ENCODE peak calls at places on chromosomes 3 and 15, in four cellular contexts. One of them, this sample, is unnamed.

GRCh38 chr3:120496278-120496975 is 45.6 kb upstream of the FSTL1 start:
- DNase-seq in HepG2: no peak
- DNase-seq in K562: no peak
- DNase-seq in GM12878: no peak
- DNase-seq in this sample: no peak

GRCh38 chr3:4355401-4356224 is 52.4 kb downstream of the SETMAR start:
- DNase-seq in HepG2: peak
- DNase-seq in K562: no peak
- DNase-seq in GM12878: no peak
- DNase-seq in this sample: no peak

GRCh38 chr3:140505876-140506275 is 172.0 kb upstream of the TRIM42 start:
- DNase-seq in HepG2: no peak
- DNase-seq in K562: no peak
- DNase-seq in GM12878: no peak
- DNase-seq in this sample: no peak

GRCh38 chr3:52289338-52289746 is 1.7 kb downstream of the GLYCTK start:
- DNase-seq in HepG2: no peak
- DNase-seq in K562: no peak
- DNase-seq in GM12878: no peak
- DNase-seq in this sample: no peak

GRCh38 chr15:55969582-55969981 is 23.8 kb downstream of the NEDD4 start:
- DNase-seq in HepG2: no peak
- DNase-seq in K562: no peak
- DNase-seq in GM12878: no peak
- DNase-seq in this sample: no peak

GRCh38 chr15:54580643-54581042 is 602.4 kb downstream of the UNC13C start:
- DNase-seq in HepG2: no peak
- DNase-seq in K562: no peak
- DNase-seq in GM12878: no peak
- DNase-seq in this sample: no peak

GRCh38 chr3:2896281-2896967 is 213.8 kb downstream of the IL5RA start:
- DNase-seq in HepG2: no peak
- DNase-seq in K562: no peak
- DNase-seq in GM12878: no peak
- DNase-seq in this sample: no peak

GRCh38 chr3:67529915-67530314 is 124.5 kb downstream of the SUCLG2 start:
- DNase-seq in HepG2: no peak
- DNase-seq in K562: no peak
- DNase-seq in GM12878: no peak
- DNase-seq in this sample: no peak

GRCh38 chr3:38471260-38471857 is 17.7 kb downstream of the ACVR2B start:
- DNase-seq in HepG2: peak
- DNase-seq in K562: no peak
- DNase-seq in GM12878: no peak
- DNase-seq in this sample: no peak

GRCh38 chr3:67605377-67605776 is 49.0 kb downstream of the SUCLG2 start:
- DNase-seq in HepG2: no peak
- DNase-seq in K562: no peak
- DNase-seq in GM12878: no peak
- DNase-seq in this sample: no peak

GRCh38 chr15:25787855-25788521 is 75.1 kb downstream of the ATP10A start:
- DNase-seq in HepG2: peak
- DNase-seq in K562: no peak
- DNase-seq in GM12878: no peak
- DNase-seq in this sample: no peak

GRCh38 chr15:75109731-75110130 is 86.3 kb downstream of the PPCDC start:
- DNase-seq in HepG2: no peak
- DNase-seq in K562: peak
- DNase-seq in GM12878: no peak
- DNase-seq in this sample: no peak

GRCh38 chr3:3705090-3705775 is 94.0 kb upstream of the LRRN1 start:
- DNase-seq in HepG2: no peak
- DNase-seq in K562: no peak
- DNase-seq in GM12878: no peak
- DNase-seq in this sample: peak

GRCh38 chr3:8503871-8504610 is 2.4 kb downstream of the LMCD1 start:
- DNase-seq in HepG2: peak
- DNase-seq in K562: no peak
- DNase-seq in GM12878: no peak
- DNase-seq in this sample: no peak

GRCh38 chr3:17518189-17519059 is 224.0 kb downstream of the TBC1D5 start:
- DNase-seq in HepG2: no peak
- DNase-seq in K562: no peak
- DNase-seq in GM12878: no peak
- DNase-seq in this sample: no peak

GRCh38 chr3:162353414-162353813 is 856.8 kb downstream of the OTOL1 start:
- DNase-seq in HepG2: no peak
- DNase-seq in K562: no peak
- DNase-seq in GM12878: no peak
- DNase-seq in this sample: no peak

GRCh38 chr15:29681946-29682345 is 140.3 kb downstream of the TJP1 start:
- DNase-seq in HepG2: no peak
- DNase-seq in K562: no peak
- DNase-seq in GM12878: no peak
- DNase-seq in this sample: no peak

GRCh38 chr3:15492847-15493360 is 28.6 kb downstream of the COLQ start:
- DNase-seq in HepG2: no peak
- DNase-seq in K562: no peak
- DNase-seq in GM12878: no peak
- DNase-seq in this sample: no peak

GRCh38 chr15:78061963-78062427 is 15.5 kb downstream of the TBC1D2B start:
- DNase-seq in HepG2: no peak
- DNase-seq in K562: peak
- DNase-seq in GM12878: no peak
- DNase-seq in this sample: no peak

GRCh38 chr3:116139607-116140006 is 305.7 kb downstream of the LSAMP start:
- DNase-seq in HepG2: no peak
- DNase-seq in K562: no peak
- DNase-seq in GM12878: no peak
- DNase-seq in this sample: no peak

GRCh38 chr15:94963953-94964352 is 732.6 kb downstream of the MCTP2 start:
- DNase-seq in HepG2: no peak
- DNase-seq in K562: no peak
- DNase-seq in GM12878: no peak
- DNase-seq in this sample: no peak

GRCh38 chr3:13204177-13204581 is 130.9 kb upstream of the IQSEC1 start:
- DNase-seq in HepG2: no peak
- DNase-seq in K562: no peak
- DNase-seq in GM12878: no peak
- DNase-seq in this sample: no peak

GRCh38 chr3:32109256-32109655 is 2.8 kb downstream of the GPD1L start:
- DNase-seq in HepG2: no peak
- DNase-seq in K562: no peak
- DNase-seq in GM12878: no peak
- DNase-seq in this sample: no peak

GRCh38 chr15:79970921-79971434 is at the start of gene BCL2A1:
- DNase-seq in HepG2: no peak
- DNase-seq in K562: no peak
- DNase-seq in GM12878: peak
- DNase-seq in this sample: no peak

GRCh38 chr3:46076606-46077005 is 49.3 kb upstream of the XCR1 start:
- DNase-seq in HepG2: no peak
- DNase-seq in K562: no peak
- DNase-seq in GM12878: no peak
- DNase-seq in this sample: no peak

GRCh38 chr3:95815828-95816227 is 998.6 kb upstream of the EPHA6 start:
- DNase-seq in HepG2: no peak
- DNase-seq in K562: no peak
- DNase-seq in GM12878: no peak
- DNase-seq in this sample: no peak

GRCh38 chr3:79818015-79818414 is 50.2 kb upstream of the ROBO1 start:
- DNase-seq in HepG2: no peak
- DNase-seq in K562: no peak
- DNase-seq in GM12878: no peak
- DNase-seq in this sample: no peak

GRCh38 chr3:66450389-66451022 is 50.3 kb downstream of the LRIG1 start:
- DNase-seq in HepG2: no peak
- DNase-seq in K562: no peak
- DNase-seq in GM12878: no peak
- DNase-seq in this sample: no peak

GRCh38 chr3:107143206-107143605 is 234.0 kb upstream of the CCDC54 start:
- DNase-seq in HepG2: no peak
- DNase-seq in K562: no peak
- DNase-seq in GM12878: no peak
- DNase-seq in this sample: no peak

GRCh38 chr3:84836961-84837360 is 121.8 kb upstream of the CADM2 start:
- DNase-seq in HepG2: no peak
- DNase-seq in K562: no peak
- DNase-seq in GM12878: no peak
- DNase-seq in this sample: peak

GRCh38 chr3:45489730-45490309 is 101.4 kb downstream of the LARS2 start:
- DNase-seq in HepG2: no peak
- DNase-seq in K562: no peak
- DNase-seq in GM12878: no peak
- DNase-seq in this sample: no peak

GRCh38 chr15:62240697-62241096 is 75.6 kb upstream of the C2CD4B start:
- DNase-seq in HepG2: no peak
- DNase-seq in K562: no peak
- DNase-seq in GM12878: no peak
- DNase-seq in this sample: no peak

GRCh38 chr15:62241135-62241770 is 76.2 kb upstream of the C2CD4B start:
- DNase-seq in HepG2: peak
- DNase-seq in K562: no peak
- DNase-seq in GM12878: no peak
- DNase-seq in this sample: peak

GRCh38 chr15:62242999-62243398 is 77.9 kb upstream of the C2CD4B start:
- DNase-seq in HepG2: no peak
- DNase-seq in K562: no peak
- DNase-seq in GM12878: no peak
- DNase-seq in this sample: no peak

GRCh38 chr15:62248277-62248974 is 83.3 kb upstream of the C2CD4B start:
- DNase-seq in HepG2: no peak
- DNase-seq in K562: no peak
- DNase-seq in GM12878: no peak
- DNase-seq in this sample: no peak

GRCh38 chr15:62244762-62245161 is 79.7 kb upstream of the C2CD4B start:
- DNase-seq in HepG2: no peak
- DNase-seq in K562: no peak
- DNase-seq in GM12878: no peak
- DNase-seq in this sample: no peak
- TF ChIP-seq CREB1 in HepG2: no peak
- TF ChIP-seq CREB1 in K562: no peak
- TF ChIP-seq CREB1 in GM12878: no peak
- TF ChIP-seq CREB1 in this sample: no peak

GRCh38 chr15:41842229-41842628 is 3.6 kb downstream of the PLA2G4B start:
- DNase-seq in HepG2: no peak
- DNase-seq in K562: no peak
- DNase-seq in GM12878: no peak
- DNase-seq in this sample: no peak
- TF ChIP-seq ZNF274 in HepG2: no peak
- TF ChIP-seq ZNF274 in K562: no peak
- TF ChIP-seq ZNF274 in GM12878: no peak
- TF ChIP-seq ZNF274 in this sample: no peak

GRCh38 chr3:23105048-23105447 is 98.1 kb upstream of the UBE2E2 start:
- DNase-seq in HepG2: no peak
- DNase-seq in K562: no peak
- DNase-seq in GM12878: no peak
- DNase-seq in this sample: no peak
- TF ChIP-seq HDAC6 in HepG2: no peak
- TF ChIP-seq HDAC6 in K562: no peak
- TF ChIP-seq HDAC6 in GM12878: no peak
- TF ChIP-seq HDAC6 in this sample: no peak

DNA sequence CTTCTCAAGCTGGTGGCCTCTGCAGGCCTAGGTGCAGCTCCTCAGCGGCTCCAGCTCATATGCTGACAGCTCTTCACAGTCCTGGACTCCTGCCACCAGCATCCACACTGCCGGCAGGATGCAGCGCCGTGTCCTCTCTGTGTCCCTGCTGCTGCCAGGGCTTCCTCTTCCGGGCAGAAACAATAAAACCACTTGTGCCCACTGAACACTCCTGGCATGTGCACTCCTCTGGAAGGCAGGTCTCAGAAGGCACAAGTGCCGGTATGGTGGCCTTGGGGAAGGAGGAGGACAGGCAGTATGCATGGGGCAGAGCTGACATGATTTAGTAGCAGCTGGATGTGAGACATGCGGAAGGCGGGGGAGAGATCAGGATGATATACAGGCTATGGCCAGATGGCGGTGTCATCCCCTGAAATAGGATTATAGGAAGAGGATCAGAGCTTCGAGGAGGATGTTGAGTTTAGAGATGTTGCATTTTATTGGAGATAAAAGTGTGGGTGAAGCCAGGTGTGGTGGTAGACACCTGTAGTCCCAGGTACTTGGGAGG is 7.5 kb upstream of the MAN2A2 start:
- DNase-seq in HepG2: no peak
- DNase-seq in K562: peak
- DNase-seq in GM12878: no peak
- DNase-seq in this sample: no peak
- TF ChIP-seq CREB1 in HepG2: no peak
- TF ChIP-seq CREB1 in K562: no peak
- TF ChIP-seq CREB1 in GM12878: no peak
- TF ChIP-seq CREB1 in this sample: no peak

GRCh38 chr3:179146911-179147570 is 1.1 kb upstream of the PIK3CA start:
- DNase-seq in HepG2: peak
- DNase-seq in K562: peak
- DNase-seq in GM12878: peak
- DNase-seq in this sample: no peak
- TF ChIP-seq ZNF274 in HepG2: no peak
- TF ChIP-seq ZNF274 in K562: no peak
- TF ChIP-seq ZNF274 in GM12878: no peak
- TF ChIP-seq ZNF274 in this sample: no peak

DNA sequence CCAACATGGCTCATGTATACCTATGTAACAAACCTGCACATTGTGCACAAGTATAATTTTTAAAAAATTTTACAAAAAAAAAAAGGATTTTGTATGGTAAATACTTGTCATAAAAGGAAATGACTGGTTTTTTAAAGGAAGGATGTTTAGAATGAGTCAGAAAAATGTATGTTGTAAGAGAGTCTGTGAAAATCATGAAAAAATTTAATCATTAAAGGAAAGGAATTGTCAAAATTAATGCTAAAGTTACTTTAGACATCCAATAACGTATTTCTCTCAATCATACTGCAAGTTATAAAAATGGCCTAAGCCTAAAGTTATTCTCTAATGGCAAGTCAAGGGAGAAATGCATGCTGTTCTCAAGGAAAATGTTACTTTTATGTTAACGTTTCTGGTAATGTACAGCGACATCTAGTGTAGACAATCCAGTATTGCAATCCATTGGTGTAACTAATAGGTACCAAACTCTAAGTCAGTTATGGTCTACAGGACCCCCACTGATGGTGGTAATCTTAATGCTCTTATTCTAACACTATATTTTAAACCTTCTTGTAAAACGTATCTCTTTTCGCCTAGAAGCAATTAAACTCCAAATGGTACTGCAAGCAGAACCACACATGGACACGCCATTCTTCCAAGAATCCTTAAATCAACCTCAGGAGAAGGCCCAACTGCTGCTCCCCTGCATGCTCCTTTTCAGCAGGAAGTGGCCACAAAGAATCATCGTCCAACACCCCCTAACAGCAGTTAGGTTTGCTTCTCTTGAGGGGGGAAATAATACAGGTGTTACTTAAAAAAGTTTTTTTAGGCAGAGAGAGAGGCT is 35.3 kb downstream of the NCEH1 start:
- DNase-seq in HepG2: peak
- DNase-seq in K562: peak
- DNase-seq in GM12878: no peak
- DNase-seq in this sample: no peak
- TF ChIP-seq HDAC6 in HepG2: no peak
- TF ChIP-seq HDAC6 in K562: no peak
- TF ChIP-seq HDAC6 in GM12878: no peak
- TF ChIP-seq HDAC6 in this sample: no peak

GRCh38 chr3:61564405-61565059 is 3.2 kb downstream of the PTPRG start:
- DNase-seq in HepG2: no peak
- DNase-seq in K562: peak
- DNase-seq in GM12878: no peak
- DNase-seq in this sample: no peak
- TF ChIP-seq CREB1 in HepG2: no peak
- TF ChIP-seq CREB1 in K562: no peak
- TF ChIP-seq CREB1 in GM12878: no peak
- TF ChIP-seq CREB1 in this sample: peak